ENCODE peak calls at places on chromosomes 5 and 9, in ten cellular contexts. One of them, this sample, is unnamed.

GRCh38 chr5:122256388-122256787 is 55.6 kb upstream of the SNCAIP start:
- DNase-seq in neural crest cell: no peak
- DNase-seq in ovary: no peak
- DNase-seq in prostate gland: no peak
- DNase-seq in WTC11: no peak
- DNase-seq in SK-N-SH: no peak
- DNase-seq in foreskin keratinocyte: no peak
- DNase-seq in upper lobe of right lung: no peak
- DNase-seq in progenitor cell of endocrine pancreas: no peak
- DNase-seq in IMR-90: no peak
- DNase-seq in this sample: no peak

GRCh38 chr9:37345038-37345437 is 77.5 kb upstream of the GRHPR start:
- DNase-seq in IMR-90: no peak
- DNase-seq in prostate gland: no peak
- DNase-seq in ovary: no peak
- DNase-seq in SK-N-SH: no peak
- DNase-seq in progenitor cell of endocrine pancreas: no peak
- DNase-seq in neural crest cell: no peak
- DNase-seq in foreskin keratinocyte: no peak
- DNase-seq in WTC11: no peak
- DNase-seq in upper lobe of right lung: no peak
- DNase-seq in this sample: no peak

GRCh38 chr5:86631165-86631564 is 13.4 kb downstream of the COX7C start:
- DNase-seq in ovary: no peak
- DNase-seq in progenitor cell of endocrine pancreas: no peak
- DNase-seq in IMR-90: no peak
- DNase-seq in neural crest cell: no peak
- DNase-seq in upper lobe of right lung: no peak
- DNase-seq in SK-N-SH: no peak
- DNase-seq in foreskin keratinocyte: no peak
- DNase-seq in WTC11: no peak
- DNase-seq in prostate gland: no peak
- DNase-seq in this sample: no peak

GRCh38 chr9:90071257-90071656 is 466.4 kb downstream of the GADD45G start:
- DNase-seq in ovary: no peak
- DNase-seq in progenitor cell of endocrine pancreas: no peak
- DNase-seq in prostate gland: no peak
- DNase-seq in IMR-90: no peak
- DNase-seq in SK-N-SH: no peak
- DNase-seq in foreskin keratinocyte: no peak
- DNase-seq in WTC11: no peak
- DNase-seq in neural crest cell: no peak
- DNase-seq in upper lobe of right lung: peak
- DNase-seq in this sample: no peak

GRCh38 chr9:128203024-128203841 is at the start of gene DNM1:
- DNase-seq in foreskin keratinocyte: no peak
- DNase-seq in prostate gland: peak
- DNase-seq in IMR-90: peak
- DNase-seq in WTC11: peak
- DNase-seq in upper lobe of right lung: peak
- DNase-seq in progenitor cell of endocrine pancreas: peak
- DNase-seq in ovary: peak
- DNase-seq in SK-N-SH: peak
- DNase-seq in neural crest cell: peak
- DNase-seq in this sample: peak

GRCh38 chr5:172816887-172817418 is 17.1 kb upstream of the ERGIC1 start:
- DNase-seq in ovary: no peak
- DNase-seq in foreskin keratinocyte: peak
- DNase-seq in neural crest cell: no peak
- DNase-seq in prostate gland: no peak
- DNase-seq in upper lobe of right lung: no peak
- DNase-seq in IMR-90: peak
- DNase-seq in WTC11: no peak
- DNase-seq in SK-N-SH: no peak
- DNase-seq in progenitor cell of endocrine pancreas: no peak
- DNase-seq in this sample: no peak

GRCh38 chr5:34817558-34818351 is 21.2 kb upstream of the TTC23L start:
- DNase-seq in upper lobe of right lung: no peak
- DNase-seq in progenitor cell of endocrine pancreas: no peak
- DNase-seq in IMR-90: no peak
- DNase-seq in neural crest cell: no peak
- DNase-seq in WTC11: no peak
- DNase-seq in foreskin keratinocyte: no peak
- DNase-seq in ovary: no peak
- DNase-seq in prostate gland: no peak
- DNase-seq in SK-N-SH: no peak
- DNase-seq in this sample: no peak

GRCh38 chr5:116440329-116440895 is 134.2 kb downstream of the SEMA6A start:
- DNase-seq in IMR-90: no peak
- DNase-seq in progenitor cell of endocrine pancreas: no peak
- DNase-seq in ovary: no peak
- DNase-seq in neural crest cell: no peak
- DNase-seq in WTC11: no peak
- DNase-seq in prostate gland: no peak
- DNase-seq in foreskin keratinocyte: no peak
- DNase-seq in SK-N-SH: no peak
- DNase-seq in upper lobe of right lung: no peak
- DNase-seq in this sample: no peak

GRCh38 chr9:136587145-136587943 is 41.5 kb upstream of the NOTCH1 start:
- DNase-seq in ovary: peak
- DNase-seq in progenitor cell of endocrine pancreas: no peak
- DNase-seq in foreskin keratinocyte: no peak
- DNase-seq in upper lobe of right lung: peak
- DNase-seq in prostate gland: no peak
- DNase-seq in neural crest cell: peak
- DNase-seq in WTC11: peak
- DNase-seq in IMR-90: peak
- DNase-seq in SK-N-SH: peak
- DNase-seq in this sample: no peak

GRCh38 chr9:109418827-109419226 is 79.3 kb downstream of the PTPN3 start:
- DNase-seq in IMR-90: no peak
- DNase-seq in WTC11: no peak
- DNase-seq in neural crest cell: no peak
- DNase-seq in prostate gland: no peak
- DNase-seq in SK-N-SH: no peak
- DNase-seq in foreskin keratinocyte: no peak
- DNase-seq in ovary: no peak
- DNase-seq in progenitor cell of endocrine pancreas: no peak
- DNase-seq in upper lobe of right lung: no peak
- DNase-seq in this sample: no peak

GRCh38 chr5:139543423-139543991 is 17.6 kb upstream of the UBE2D2 start:
- DNase-seq in progenitor cell of endocrine pancreas: peak
- DNase-seq in neural crest cell: peak
- DNase-seq in SK-N-SH: peak
- DNase-seq in prostate gland: no peak
- DNase-seq in upper lobe of right lung: peak
- DNase-seq in ovary: no peak
- DNase-seq in WTC11: peak
- DNase-seq in IMR-90: peak
- DNase-seq in foreskin keratinocyte: no peak
- DNase-seq in this sample: peak
- TF ChIP-seq CTCF in progenitor cell of endocrine pancreas: peak
- TF ChIP-seq CTCF in neural crest cell: peak
- TF ChIP-seq CTCF in SK-N-SH: no peak
- TF ChIP-seq CTCF in prostate gland: no peak
- TF ChIP-seq CTCF in upper lobe of right lung: peak
- TF ChIP-seq CTCF in ovary: no peak
- TF ChIP-seq CTCF in WTC11: no peak
- TF ChIP-seq CTCF in IMR-90: no peak
- TF ChIP-seq CTCF in foreskin keratinocyte: peak
- TF ChIP-seq CTCF in this sample: peak

GRCh38 chr9:107044872-107045271 is 181.9 kb downstream of the ZNF462 start:
- DNase-seq in SK-N-SH: no peak
- DNase-seq in upper lobe of right lung: no peak
- DNase-seq in foreskin keratinocyte: no peak
- DNase-seq in IMR-90: no peak
- DNase-seq in prostate gland: no peak
- DNase-seq in WTC11: peak
- DNase-seq in neural crest cell: no peak
- DNase-seq in progenitor cell of endocrine pancreas: no peak
- DNase-seq in ovary: no peak
- DNase-seq in this sample: no peak
- TF ChIP-seq CTCF in SK-N-SH: peak
- TF ChIP-seq CTCF in upper lobe of right lung: no peak
- TF ChIP-seq CTCF in foreskin keratinocyte: peak
- TF ChIP-seq CTCF in IMR-90: no peak
- TF ChIP-seq CTCF in prostate gland: no peak
- TF ChIP-seq CTCF in WTC11: no peak
- TF ChIP-seq CTCF in neural crest cell: peak
- TF ChIP-seq CTCF in progenitor cell of endocrine pancreas: no peak
- TF ChIP-seq CTCF in ovary: no peak
- TF ChIP-seq CTCF in this sample: no peak

DNA sequence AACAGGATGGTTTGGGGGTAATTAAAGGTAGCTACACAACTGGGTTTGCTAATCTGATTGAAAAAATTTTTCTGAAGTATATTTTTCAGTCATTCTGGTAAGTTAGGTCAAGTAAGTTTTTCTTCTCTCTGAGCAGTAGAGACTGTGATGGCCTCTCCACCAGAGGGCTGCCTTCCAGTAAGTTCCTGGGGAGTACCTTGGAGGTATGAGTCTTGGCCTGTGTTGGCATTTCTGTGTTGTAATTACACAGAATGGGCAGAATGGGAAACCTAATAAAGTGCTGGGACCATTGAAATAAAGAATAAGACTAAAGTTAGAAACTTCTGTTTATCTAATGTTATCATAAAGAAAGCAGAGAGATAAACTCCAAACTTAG is 430.8 kb downstream of the ARHGEF28 start:
- DNase-seq in progenitor cell of endocrine pancreas: no peak
- DNase-seq in prostate gland: peak
- DNase-seq in foreskin keratinocyte: no peak
- DNase-seq in upper lobe of right lung: no peak
- DNase-seq in WTC11: peak
- DNase-seq in neural crest cell: no peak
- DNase-seq in ovary: no peak
- DNase-seq in IMR-90: peak
- DNase-seq in SK-N-SH: no peak
- DNase-seq in this sample: no peak
- TF ChIP-seq CTCF in progenitor cell of endocrine pancreas: peak
- TF ChIP-seq CTCF in prostate gland: peak
- TF ChIP-seq CTCF in foreskin keratinocyte: peak
- TF ChIP-seq CTCF in upper lobe of right lung: peak
- TF ChIP-seq CTCF in WTC11: no peak
- TF ChIP-seq CTCF in neural crest cell: peak
- TF ChIP-seq CTCF in ovary: no peak
- TF ChIP-seq CTCF in IMR-90: peak
- TF ChIP-seq CTCF in SK-N-SH: peak
- TF ChIP-seq CTCF in this sample: no peak

GRCh38 chr9:107486674-107487520 is 2.7 kb downstream of the KLF4 start:
- DNase-seq in neural crest cell: no peak
- DNase-seq in progenitor cell of endocrine pancreas: no peak
- DNase-seq in foreskin keratinocyte: no peak
- DNase-seq in upper lobe of right lung: no peak
- DNase-seq in ovary: peak
- DNase-seq in IMR-90: no peak
- DNase-seq in SK-N-SH: no peak
- DNase-seq in WTC11: peak
- DNase-seq in prostate gland: no peak
- DNase-seq in this sample: no peak

GRCh38 chr9:107489687-107490605 is at the start of gene KLF4:
- DNase-seq in neural crest cell: peak
- DNase-seq in progenitor cell of endocrine pancreas: peak
- DNase-seq in ovary: peak
- DNase-seq in prostate gland: peak
- DNase-seq in SK-N-SH: peak
- DNase-seq in IMR-90: peak
- DNase-seq in foreskin keratinocyte: peak
- DNase-seq in WTC11: peak
- DNase-seq in upper lobe of right lung: peak
- DNase-seq in this sample: peak

GRCh38 chr9:107488400-107489143 is 997 bp downstream of the KLF4 start:
- DNase-seq in WTC11: peak
- DNase-seq in IMR-90: peak
- DNase-seq in neural crest cell: peak
- DNase-seq in upper lobe of right lung: peak
- DNase-seq in prostate gland: peak
- DNase-seq in progenitor cell of endocrine pancreas: peak
- DNase-seq in SK-N-SH: peak
- DNase-seq in foreskin keratinocyte: no peak
- DNase-seq in ovary: peak
- DNase-seq in this sample: peak

GRCh38 chr9:107489144-107489673 is 360 bp downstream of the KLF4 start:
- DNase-seq in upper lobe of right lung: no peak
- DNase-seq in WTC11: no peak
- DNase-seq in progenitor cell of endocrine pancreas: peak
- DNase-seq in foreskin keratinocyte: no peak
- DNase-seq in IMR-90: no peak
- DNase-seq in SK-N-SH: no peak
- DNase-seq in prostate gland: no peak
- DNase-seq in ovary: no peak
- DNase-seq in neural crest cell: no peak
- DNase-seq in this sample: no peak

DNA sequence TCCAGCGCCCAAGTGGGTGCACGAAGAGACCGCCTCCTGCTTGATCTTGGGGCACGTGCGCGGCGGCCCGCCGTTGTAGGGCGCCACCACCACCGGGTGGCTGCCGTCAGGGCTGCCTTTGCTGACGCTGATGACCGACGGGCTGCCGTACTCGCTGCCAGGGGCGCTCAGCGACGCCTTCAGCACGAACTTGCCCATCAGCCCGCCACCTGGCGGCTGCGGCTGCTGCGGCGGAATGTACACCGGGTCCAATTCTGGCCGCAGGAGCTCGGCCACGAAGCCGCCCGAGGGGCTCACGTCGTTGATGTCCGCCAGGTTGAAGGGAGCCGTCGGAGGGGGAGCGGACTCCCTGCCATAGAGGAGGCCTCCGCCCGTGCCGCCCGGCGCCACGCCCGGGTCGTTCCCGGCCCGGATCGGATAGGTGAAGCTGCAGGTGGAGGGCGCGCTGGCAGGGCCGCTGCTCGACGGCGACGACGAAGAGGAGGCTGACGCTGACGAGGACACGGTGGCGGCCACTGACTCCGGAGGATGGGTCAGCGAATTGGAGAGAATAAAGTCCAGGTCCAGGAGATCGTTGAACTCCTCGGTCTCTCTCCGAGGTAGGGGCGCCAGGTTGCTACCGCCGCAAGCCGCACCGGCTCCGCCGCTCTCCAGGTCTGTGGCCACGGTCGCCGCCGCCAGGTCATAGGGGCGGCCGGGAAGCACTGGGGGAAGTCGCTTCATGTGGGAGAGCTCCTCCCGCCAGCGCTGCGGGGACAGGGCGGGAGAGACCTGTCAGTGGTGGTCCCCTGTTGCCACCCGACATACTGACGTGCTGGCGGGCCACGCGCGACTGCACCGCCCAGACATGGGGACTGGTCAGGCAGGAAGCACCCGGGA is 1.8 kb downstream of the KLF4 start:
- DNase-seq in progenitor cell of endocrine pancreas: peak
- DNase-seq in neural crest cell: peak
- DNase-seq in prostate gland: peak
- DNase-seq in upper lobe of right lung: peak
- DNase-seq in ovary: peak
- DNase-seq in foreskin keratinocyte: no peak
- DNase-seq in IMR-90: no peak
- DNase-seq in WTC11: peak
- DNase-seq in SK-N-SH: peak
- DNase-seq in this sample: no peak
- TF ChIP-seq CTCF in progenitor cell of endocrine pancreas: peak
- TF ChIP-seq CTCF in neural crest cell: peak
- TF ChIP-seq CTCF in prostate gland: peak
- TF ChIP-seq CTCF in upper lobe of right lung: peak
- TF ChIP-seq CTCF in ovary: no peak
- TF ChIP-seq CTCF in foreskin keratinocyte: peak
- TF ChIP-seq CTCF in IMR-90: peak
- TF ChIP-seq CTCF in WTC11: peak
- TF ChIP-seq CTCF in SK-N-SH: peak
- TF ChIP-seq CTCF in this sample: no peak

GRCh38 chr9:78130004-78130403 is 98.4 kb upstream of the GNAQ start:
- DNase-seq in foreskin keratinocyte: peak
- DNase-seq in upper lobe of right lung: no peak
- DNase-seq in SK-N-SH: peak
- DNase-seq in WTC11: peak
- DNase-seq in ovary: no peak
- DNase-seq in IMR-90: no peak
- DNase-seq in prostate gland: no peak
- DNase-seq in neural crest cell: peak
- DNase-seq in progenitor cell of endocrine pancreas: no peak
- DNase-seq in this sample: no peak
- TF ChIP-seq CTCF in foreskin keratinocyte: peak
- TF ChIP-seq CTCF in upper lobe of right lung: no peak
- TF ChIP-seq CTCF in SK-N-SH: peak
- TF ChIP-seq CTCF in WTC11: peak
- TF ChIP-seq CTCF in ovary: no peak
- TF ChIP-seq CTCF in IMR-90: no peak
- TF ChIP-seq CTCF in prostate gland: no peak
- TF ChIP-seq CTCF in neural crest cell: peak
- TF ChIP-seq CTCF in progenitor cell of endocrine pancreas: no peak
- TF ChIP-seq CTCF in this sample: no peak

This sample was measured in natural killer cell.